ENCODE peak calls at places on chromosomes 13 and 19, in four cellular contexts. One of them, this sample, is unnamed.

GRCh38 chr13:43877788-43878187 is 1.8 kb downstream of the CCDC122 start:
- DNase-seq in GM04503: no peak
- DNase-seq in choroid plexus epithelial cell: no peak
- DNase-seq in left cardiac atrium: no peak
- DNase-seq in this sample: no peak

GRCh38 chr13:97200081-97200942 is 21.8 kb upstream of the MBNL2 start:
- DNase-seq in GM04503: no peak
- DNase-seq in choroid plexus epithelial cell: no peak
- DNase-seq in left cardiac atrium: no peak
- DNase-seq in this sample: no peak

GRCh38 chr13:105611424-105611823 is 924.0 kb downstream of the EFNB2 start:
- DNase-seq in GM04503: peak; percentile 9
- DNase-seq in choroid plexus epithelial cell: peak; percentile 85
- DNase-seq in left cardiac atrium: no peak
- DNase-seq in this sample: no peak

GRCh38 chr19:7242601-7243258 is 51.5 kb downstream of the INSR start:
- DNase-seq in GM04503: peak; percentile 66
- DNase-seq in choroid plexus epithelial cell: peak; percentile 60
- DNase-seq in left cardiac atrium: no peak
- DNase-seq in this sample: no peak

GRCh38 chr13:76329004-76329403 is 557.2 kb downstream of the KCTD12 start:
- DNase-seq in GM04503: no peak
- DNase-seq in choroid plexus epithelial cell: no peak
- DNase-seq in left cardiac atrium: no peak
- DNase-seq in this sample: no peak

GRCh38 chr19:9836021-9836420 is 903 bp downstream of the PIN1 start:
- DNase-seq in GM04503: no peak
- DNase-seq in choroid plexus epithelial cell: peak; percentile 60
- DNase-seq in left cardiac atrium: no peak
- DNase-seq in this sample: no peak

GRCh38 chr13:113671066-113672001 is 4.3 kb downstream of the GRK1 start:
- DNase-seq in GM04503: no peak
- DNase-seq in choroid plexus epithelial cell: no peak
- DNase-seq in left cardiac atrium: no peak
- DNase-seq in this sample: peak; percentile 24

GRCh38 chr19:50478901-50479715 is 2.5 kb upstream of the GARIN5A start:
- DNase-seq in GM04503: no peak
- DNase-seq in choroid plexus epithelial cell: peak; percentile 63
- DNase-seq in left cardiac atrium: no peak
- DNase-seq in this sample: no peak

GRCh38 chr13:99926014-99926731 is 45.4 kb downstream of the ZIC5 start:
- DNase-seq in GM04503: peak; percentile 6
- DNase-seq in choroid plexus epithelial cell: peak; percentile 14
- DNase-seq in left cardiac atrium: no peak
- DNase-seq in this sample: no peak

GRCh38 chr19:16594131-16594586 is 21.9 kb upstream of the SLC35E1 start:
- DNase-seq in GM04503: no peak
- DNase-seq in choroid plexus epithelial cell: no peak
- DNase-seq in left cardiac atrium: no peak
- DNase-seq in this sample: no peak

GRCh38 chr19:2611483-2612464 is 90.7 kb downstream of the GNG7 start:
- DNase-seq in GM04503: no peak
- DNase-seq in choroid plexus epithelial cell: no peak
- DNase-seq in left cardiac atrium: peak; percentile 24
- DNase-seq in this sample: no peak

GRCh38 chr19:46716013-46716671 is 772 bp downstream of the PRKD2 start:
- DNase-seq in GM04503: no peak
- DNase-seq in choroid plexus epithelial cell: no peak
- DNase-seq in left cardiac atrium: peak; percentile 31
- DNase-seq in this sample: no peak

GRCh38 chr19:55113570-55114039 is 3.8 kb downstream of the PPP1R12C start:
- DNase-seq in GM04503: peak; percentile 69
- DNase-seq in choroid plexus epithelial cell: peak; percentile 96
- DNase-seq in left cardiac atrium: peak; percentile 95
- DNase-seq in this sample: peak; percentile 93

GRCh38 chr13:26719356-26719945 is 41.1 kb downstream of the GPR12 start:
- DNase-seq in GM04503: no peak
- DNase-seq in choroid plexus epithelial cell: peak; percentile 37
- DNase-seq in left cardiac atrium: no peak
- DNase-seq in this sample: no peak

GRCh38 chr13:26996965-26997752 is 174.5 kb downstream of the USP12 start:
- DNase-seq in GM04503: no peak
- DNase-seq in choroid plexus epithelial cell: no peak
- DNase-seq in left cardiac atrium: no peak
- DNase-seq in this sample: no peak

GRCh38 chr13:37417042-37417441 is 181.5 kb downstream of the POSTN start:
- DNase-seq in GM04503: no peak
- DNase-seq in choroid plexus epithelial cell: peak; percentile 33
- DNase-seq in left cardiac atrium: no peak
- DNase-seq in this sample: no peak

GRCh38 chr19:13629687-13630357 is 123.5 kb upstream of the CACNA1A start:
- DNase-seq in GM04503: peak; percentile 23
- DNase-seq in choroid plexus epithelial cell: peak; percentile 10
- DNase-seq in left cardiac atrium: no peak
- DNase-seq in this sample: no peak

GRCh38 chr13:61880576-61881283 is 465.1 kb upstream of the PCDH20 start:
- DNase-seq in GM04503: no peak
- DNase-seq in choroid plexus epithelial cell: peak; percentile 14
- DNase-seq in left cardiac atrium: no peak
- DNase-seq in this sample: no peak

GRCh38 chr13:73618275-73618865 is 515.8 kb downstream of the KLF12 start:
- DNase-seq in GM04503: no peak
- DNase-seq in choroid plexus epithelial cell: no peak
- DNase-seq in left cardiac atrium: no peak
- DNase-seq in this sample: no peak

GRCh38 chr13:66805657-66806056 is 424.5 kb downstream of the PCDH9 start:
- DNase-seq in GM04503: no peak
- DNase-seq in choroid plexus epithelial cell: peak; percentile 90
- DNase-seq in left cardiac atrium: no peak
- DNase-seq in this sample: no peak

GRCh38 chr19:43735957-43736356 is 18.8 kb downstream of the SMG9 start:
- DNase-seq in GM04503: peak; percentile 68
- DNase-seq in choroid plexus epithelial cell: peak; percentile 82
- DNase-seq in left cardiac atrium: no peak
- DNase-seq in this sample: no peak

GRCh38 chr19:55447421-55448174 is 4.5 kb upstream of the SHISA7 start:
- DNase-seq in GM04503: no peak
- DNase-seq in choroid plexus epithelial cell: no peak
- DNase-seq in left cardiac atrium: no peak
- DNase-seq in this sample: no peak

GRCh38 chr19:30640266-30640965 is 268.2 kb downstream of the ZNF536 start:
- DNase-seq in GM04503: no peak
- DNase-seq in choroid plexus epithelial cell: no peak
- DNase-seq in left cardiac atrium: no peak
- DNase-seq in this sample: no peak

GRCh38 chr13:101475536-101475935 is 23.1 kb downstream of the ITGBL1 start:
- DNase-seq in GM04503: no peak
- DNase-seq in choroid plexus epithelial cell: no peak
- DNase-seq in left cardiac atrium: no peak
- DNase-seq in this sample: no peak

GRCh38 chr19:3576696-3577443 is 4.1 kb downstream of the HMG20B start:
- DNase-seq in GM04503: no peak
- DNase-seq in choroid plexus epithelial cell: peak; percentile 69
- DNase-seq in left cardiac atrium: peak; percentile 74
- DNase-seq in this sample: peak; percentile 82

GRCh38 chr19:52660981-52661380 is 22.8 kb upstream of the ZNF83 start:
- DNase-seq in GM04503: no peak
- DNase-seq in choroid plexus epithelial cell: peak; percentile 46
- DNase-seq in left cardiac atrium: no peak
- DNase-seq in this sample: no peak

GRCh38 chr19:46634045-46634655 is 1.9 kb downstream of the GNG8 start:
- DNase-seq in GM04503: no peak
- DNase-seq in choroid plexus epithelial cell: peak; percentile 84
- DNase-seq in left cardiac atrium: peak; percentile 85
- DNase-seq in this sample: peak; percentile 78

GRCh38 chr13:82758056-82758455 is 1124.2 kb downstream of the SLITRK1 start:
- DNase-seq in GM04503: no peak
- DNase-seq in choroid plexus epithelial cell: peak; percentile 60
- DNase-seq in left cardiac atrium: no peak
- DNase-seq in this sample: no peak

GRCh38 chr19:2122982-2123381 is 26.3 kb downstream of the IZUMO4 start:
- DNase-seq in GM04503: no peak
- DNase-seq in choroid plexus epithelial cell: no peak
- DNase-seq in left cardiac atrium: no peak
- DNase-seq in this sample: no peak

GRCh38 chr13:68027311-68027710 is 797.2 kb upstream of the PCDH9 start:
- DNase-seq in GM04503: no peak
- DNase-seq in choroid plexus epithelial cell: no peak
- DNase-seq in left cardiac atrium: no peak
- DNase-seq in this sample: no peak

GRCh38 chr13:67643656-67644055 is 413.5 kb upstream of the PCDH9 start:
- DNase-seq in GM04503: no peak
- DNase-seq in choroid plexus epithelial cell: no peak
- DNase-seq in left cardiac atrium: no peak
- DNase-seq in this sample: no peak

GRCh38 chr13:111449041-111449440 is 128.6 kb downstream of the TEX29 start:
- DNase-seq in GM04503: no peak
- DNase-seq in choroid plexus epithelial cell: no peak
- DNase-seq in left cardiac atrium: no peak
- DNase-seq in this sample: no peak

GRCh38 chr19:4068058-4068966 is 1.6 kb upstream of the ZBTB7A start:
- DNase-seq in GM04503: no peak
- DNase-seq in choroid plexus epithelial cell: no peak
- DNase-seq in left cardiac atrium: no peak
- DNase-seq in this sample: peak; percentile 46

GRCh38 chr19:30864460-30865215 is 484.6 kb downstream of the TSHZ3 start:
- DNase-seq in GM04503: no peak
- DNase-seq in choroid plexus epithelial cell: no peak
- DNase-seq in left cardiac atrium: no peak
- DNase-seq in this sample: no peak

GRCh38 chr19:50817941-50818858 is 5.4 kb downstream of the KLK1 start:
- DNase-seq in GM04503: no peak
- DNase-seq in choroid plexus epithelial cell: peak; percentile 10
- DNase-seq in left cardiac atrium: peak; percentile 66
- DNase-seq in this sample: peak; percentile 46

GRCh38 chr13:98429977-98430785 is 146.7 kb downstream of the STK24 start:
- DNase-seq in GM04503: no peak
- DNase-seq in choroid plexus epithelial cell: peak; percentile 66
- DNase-seq in left cardiac atrium: no peak
- DNase-seq in this sample: no peak